ENCODE peak calls at places on chromosomes 13 and 19, in ten cellular contexts. One of them, this sample, is unnamed.

GRCh38 chr19:50777261-50777660 is 7.0 kb downstream of the GPR32 start:
- DNase-seq in PC-3: no peak
- DNase-seq in lower leg skin: no peak
- DNase-seq in bronchial epithelial cell: no peak
- DNase-seq in lower lobe of right lung: no peak
- DNase-seq in kidney: no peak
- DNase-seq in left lung: no peak
- DNase-seq in breast epithelium: no peak
- DNase-seq in GM12864: no peak
- DNase-seq in effector memory CD4-positive, alpha-beta T cell: no peak
- DNase-seq in this sample: no peak

GRCh38 chr19:51640371-51640770 is 6.3 kb downstream of the SIGLEC14 start:
- DNase-seq in PC-3: no peak
- DNase-seq in lower leg skin: no peak
- DNase-seq in bronchial epithelial cell: no peak
- DNase-seq in lower lobe of right lung: no peak
- DNase-seq in kidney: no peak
- DNase-seq in left lung: no peak
- DNase-seq in breast epithelium: no peak
- DNase-seq in GM12864: no peak
- DNase-seq in effector memory CD4-positive, alpha-beta T cell: no peak
- DNase-seq in this sample: no peak

GRCh38 chr13:114104626-114105350 is 27.6 kb downstream of the RASA3 start:
- DNase-seq in PC-3: no peak
- DNase-seq in lower leg skin: peak
- DNase-seq in bronchial epithelial cell: no peak
- DNase-seq in lower lobe of right lung: peak
- DNase-seq in kidney: peak
- DNase-seq in left lung: no peak
- DNase-seq in breast epithelium: peak
- DNase-seq in GM12864: no peak
- DNase-seq in effector memory CD4-positive, alpha-beta T cell: no peak
- DNase-seq in this sample: peak

GRCh38 chr13:78603240-78603947 is at the start of gene POU4F1:
- DNase-seq in PC-3: no peak
- DNase-seq in lower leg skin: no peak
- DNase-seq in bronchial epithelial cell: peak
- DNase-seq in lower lobe of right lung: peak
- DNase-seq in kidney: peak
- DNase-seq in left lung: peak
- DNase-seq in breast epithelium: no peak
- DNase-seq in GM12864: peak
- DNase-seq in effector memory CD4-positive, alpha-beta T cell: peak
- DNase-seq in this sample: no peak

GRCh38 chr19:7658219-7658686 is 10.6 kb upstream of the RETN start:
- DNase-seq in PC-3: no peak
- DNase-seq in lower leg skin: no peak
- DNase-seq in bronchial epithelial cell: no peak
- DNase-seq in lower lobe of right lung: no peak
- DNase-seq in kidney: no peak
- DNase-seq in left lung: no peak
- DNase-seq in breast epithelium: no peak
- DNase-seq in GM12864: peak
- DNase-seq in effector memory CD4-positive, alpha-beta T cell: no peak
- DNase-seq in this sample: no peak

GRCh38 chr19:48393559-48394330 is at the start of gene GRIN2D:
- DNase-seq in PC-3: peak
- DNase-seq in lower leg skin: no peak
- DNase-seq in bronchial epithelial cell: no peak
- DNase-seq in lower lobe of right lung: no peak
- DNase-seq in kidney: no peak
- DNase-seq in left lung: peak
- DNase-seq in breast epithelium: no peak
- DNase-seq in GM12864: no peak
- DNase-seq in effector memory CD4-positive, alpha-beta T cell: no peak
- DNase-seq in this sample: no peak

GRCh38 chr19:19637523-19638251 is 5.8 kb downstream of the GMIP start:
- DNase-seq in PC-3: no peak
- DNase-seq in lower leg skin: no peak
- DNase-seq in bronchial epithelial cell: no peak
- DNase-seq in lower lobe of right lung: no peak
- DNase-seq in kidney: peak
- DNase-seq in left lung: peak
- DNase-seq in breast epithelium: no peak
- DNase-seq in GM12864: no peak
- DNase-seq in effector memory CD4-positive, alpha-beta T cell: no peak
- DNase-seq in this sample: no peak

GRCh38 chr19:45733160-45733810 is at the start of gene MEIOSIN:
- DNase-seq in PC-3: no peak
- DNase-seq in lower leg skin: no peak
- DNase-seq in bronchial epithelial cell: no peak
- DNase-seq in lower lobe of right lung: peak
- DNase-seq in kidney: no peak
- DNase-seq in left lung: peak
- DNase-seq in breast epithelium: no peak
- DNase-seq in GM12864: no peak
- DNase-seq in effector memory CD4-positive, alpha-beta T cell: no peak
- DNase-seq in this sample: no peak

GRCh38 chr13:43261018-43261417 is 237.6 kb downstream of the DNAJC15 start:
- DNase-seq in PC-3: peak
- DNase-seq in lower leg skin: no peak
- DNase-seq in bronchial epithelial cell: peak
- DNase-seq in lower lobe of right lung: no peak
- DNase-seq in kidney: no peak
- DNase-seq in left lung: no peak
- DNase-seq in breast epithelium: no peak
- DNase-seq in GM12864: no peak
- DNase-seq in effector memory CD4-positive, alpha-beta T cell: no peak
- DNase-seq in this sample: no peak

GRCh38 chr19:51131780-51132680 is 7.3 kb downstream of the SIGLEC9 start:
- DNase-seq in PC-3: no peak
- DNase-seq in lower leg skin: no peak
- DNase-seq in bronchial epithelial cell: no peak
- DNase-seq in lower lobe of right lung: peak
- DNase-seq in kidney: no peak
- DNase-seq in left lung: no peak
- DNase-seq in breast epithelium: no peak
- DNase-seq in GM12864: no peak
- DNase-seq in effector memory CD4-positive, alpha-beta T cell: no peak
- DNase-seq in this sample: peak

GRCh38 chr19:1856698-1857603 is 6.4 kb downstream of the KLF16 start:
- DNase-seq in PC-3: peak
- DNase-seq in lower leg skin: peak
- DNase-seq in bronchial epithelial cell: peak
- DNase-seq in lower lobe of right lung: peak
- DNase-seq in kidney: peak
- DNase-seq in left lung: peak
- DNase-seq in breast epithelium: peak
- DNase-seq in GM12864: peak
- DNase-seq in effector memory CD4-positive, alpha-beta T cell: no peak
- DNase-seq in this sample: peak

GRCh38 chr19:1858412-1859081 is 4.8 kb downstream of the KLF16 start:
- DNase-seq in PC-3: no peak
- DNase-seq in lower leg skin: peak
- DNase-seq in bronchial epithelial cell: no peak
- DNase-seq in lower lobe of right lung: no peak
- DNase-seq in kidney: peak
- DNase-seq in left lung: no peak
- DNase-seq in breast epithelium: no peak
- DNase-seq in GM12864: no peak
- DNase-seq in effector memory CD4-positive, alpha-beta T cell: no peak
- DNase-seq in this sample: no peak

GRCh38 chr19:1859319-1859718 is 4.1 kb downstream of the KLF16 start:
- DNase-seq in PC-3: no peak
- DNase-seq in lower leg skin: no peak
- DNase-seq in bronchial epithelial cell: no peak
- DNase-seq in lower lobe of right lung: no peak
- DNase-seq in kidney: no peak
- DNase-seq in left lung: no peak
- DNase-seq in breast epithelium: no peak
- DNase-seq in GM12864: no peak
- DNase-seq in effector memory CD4-positive, alpha-beta T cell: no peak
- DNase-seq in this sample: no peak

GRCh38 chr19:1856345-1856697 is 7.1 kb downstream of the KLF16 start:
- DNase-seq in PC-3: no peak
- DNase-seq in lower leg skin: no peak
- DNase-seq in bronchial epithelial cell: no peak
- DNase-seq in lower lobe of right lung: no peak
- DNase-seq in kidney: no peak
- DNase-seq in left lung: no peak
- DNase-seq in breast epithelium: no peak
- DNase-seq in GM12864: no peak
- DNase-seq in effector memory CD4-positive, alpha-beta T cell: no peak
- DNase-seq in this sample: no peak

GRCh38 chr19:1857648-1858326 is 5.6 kb downstream of the KLF16 start:
- DNase-seq in PC-3: no peak
- DNase-seq in lower leg skin: peak
- DNase-seq in bronchial epithelial cell: no peak
- DNase-seq in lower lobe of right lung: peak
- DNase-seq in kidney: peak
- DNase-seq in left lung: no peak
- DNase-seq in breast epithelium: no peak
- DNase-seq in GM12864: no peak
- DNase-seq in effector memory CD4-positive, alpha-beta T cell: no peak
- DNase-seq in this sample: peak
- H3K4me3 ChIP-seq in PC-3: no peak
- H3K4me3 ChIP-seq in lower leg skin: no peak
- H3K4me3 ChIP-seq in bronchial epithelial cell: peak
- H3K4me3 ChIP-seq in lower lobe of right lung: peak
- H3K4me3 ChIP-seq in kidney: no peak
- H3K4me3 ChIP-seq in left lung: peak
- H3K4me3 ChIP-seq in breast epithelium: peak
- H3K4me3 ChIP-seq in GM12864: no peak
- H3K4me3 ChIP-seq in effector memory CD4-positive, alpha-beta T cell: no peak
- H3K4me3 ChIP-seq in this sample: peak

GRCh38 chr19:12838893-12839656 is 760 bp downstream of the MAST1 start:
- DNase-seq in PC-3: peak
- DNase-seq in lower leg skin: no peak
- DNase-seq in bronchial epithelial cell: no peak
- DNase-seq in lower lobe of right lung: no peak
- DNase-seq in kidney: no peak
- DNase-seq in left lung: no peak
- DNase-seq in breast epithelium: no peak
- DNase-seq in GM12864: no peak
- DNase-seq in effector memory CD4-positive, alpha-beta T cell: no peak
- DNase-seq in this sample: no peak

GRCh38 chr19:12838182-12838890 is at the start of gene MAST1:
- DNase-seq in PC-3: peak
- DNase-seq in lower leg skin: no peak
- DNase-seq in bronchial epithelial cell: no peak
- DNase-seq in lower lobe of right lung: peak
- DNase-seq in kidney: no peak
- DNase-seq in left lung: peak
- DNase-seq in breast epithelium: no peak
- DNase-seq in GM12864: no peak
- DNase-seq in effector memory CD4-positive, alpha-beta T cell: peak
- DNase-seq in this sample: no peak

GRCh38 chr19:12842511-12842910 is 4.2 kb downstream of the MAST1 start:
- DNase-seq in PC-3: no peak
- DNase-seq in lower leg skin: no peak
- DNase-seq in bronchial epithelial cell: no peak
- DNase-seq in lower lobe of right lung: no peak
- DNase-seq in kidney: no peak
- DNase-seq in left lung: no peak
- DNase-seq in breast epithelium: no peak
- DNase-seq in GM12864: no peak
- DNase-seq in effector memory CD4-positive, alpha-beta T cell: no peak
- DNase-seq in this sample: no peak

GRCh38 chr19:12841094-12841493 is 2.8 kb downstream of the MAST1 start:
- DNase-seq in PC-3: no peak
- DNase-seq in lower leg skin: no peak
- DNase-seq in bronchial epithelial cell: no peak
- DNase-seq in lower lobe of right lung: peak
- DNase-seq in kidney: no peak
- DNase-seq in left lung: no peak
- DNase-seq in breast epithelium: no peak
- DNase-seq in GM12864: no peak
- DNase-seq in effector memory CD4-positive, alpha-beta T cell: no peak
- DNase-seq in this sample: no peak

GRCh38 chr19:12840091-12841079 is 2.1 kb downstream of the MAST1 start:
- DNase-seq in PC-3: peak
- DNase-seq in lower leg skin: no peak
- DNase-seq in bronchial epithelial cell: peak
- DNase-seq in lower lobe of right lung: peak
- DNase-seq in kidney: peak
- DNase-seq in left lung: peak
- DNase-seq in breast epithelium: no peak
- DNase-seq in GM12864: no peak
- DNase-seq in effector memory CD4-positive, alpha-beta T cell: peak
- DNase-seq in this sample: no peak
- H3K4me3 ChIP-seq in PC-3: no peak
- H3K4me3 ChIP-seq in lower leg skin: peak
- H3K4me3 ChIP-seq in bronchial epithelial cell: peak
- H3K4me3 ChIP-seq in lower lobe of right lung: peak
- H3K4me3 ChIP-seq in kidney: no peak
- H3K4me3 ChIP-seq in left lung: peak
- H3K4me3 ChIP-seq in breast epithelium: no peak
- H3K4me3 ChIP-seq in GM12864: no peak
- H3K4me3 ChIP-seq in effector memory CD4-positive, alpha-beta T cell: no peak
- H3K4me3 ChIP-seq in this sample: no peak

GRCh38 chr13:40536443-40537113 is 129.9 kb downstream of the FOXO1 start:
- DNase-seq in PC-3: peak
- DNase-seq in lower leg skin: no peak
- DNase-seq in bronchial epithelial cell: peak
- DNase-seq in lower lobe of right lung: no peak
- DNase-seq in kidney: no peak
- DNase-seq in left lung: no peak
- DNase-seq in breast epithelium: peak
- DNase-seq in GM12864: no peak
- DNase-seq in effector memory CD4-positive, alpha-beta T cell: no peak
- DNase-seq in this sample: peak
- H3K4me3 ChIP-seq in PC-3: no peak
- H3K4me3 ChIP-seq in lower leg skin: no peak
- H3K4me3 ChIP-seq in bronchial epithelial cell: no peak
- H3K4me3 ChIP-seq in lower lobe of right lung: no peak
- H3K4me3 ChIP-seq in kidney: no peak
- H3K4me3 ChIP-seq in left lung: no peak
- H3K4me3 ChIP-seq in breast epithelium: no peak
- H3K4me3 ChIP-seq in GM12864: no peak
- H3K4me3 ChIP-seq in effector memory CD4-positive, alpha-beta T cell: no peak
- H3K4me3 ChIP-seq in this sample: no peak

DNA sequence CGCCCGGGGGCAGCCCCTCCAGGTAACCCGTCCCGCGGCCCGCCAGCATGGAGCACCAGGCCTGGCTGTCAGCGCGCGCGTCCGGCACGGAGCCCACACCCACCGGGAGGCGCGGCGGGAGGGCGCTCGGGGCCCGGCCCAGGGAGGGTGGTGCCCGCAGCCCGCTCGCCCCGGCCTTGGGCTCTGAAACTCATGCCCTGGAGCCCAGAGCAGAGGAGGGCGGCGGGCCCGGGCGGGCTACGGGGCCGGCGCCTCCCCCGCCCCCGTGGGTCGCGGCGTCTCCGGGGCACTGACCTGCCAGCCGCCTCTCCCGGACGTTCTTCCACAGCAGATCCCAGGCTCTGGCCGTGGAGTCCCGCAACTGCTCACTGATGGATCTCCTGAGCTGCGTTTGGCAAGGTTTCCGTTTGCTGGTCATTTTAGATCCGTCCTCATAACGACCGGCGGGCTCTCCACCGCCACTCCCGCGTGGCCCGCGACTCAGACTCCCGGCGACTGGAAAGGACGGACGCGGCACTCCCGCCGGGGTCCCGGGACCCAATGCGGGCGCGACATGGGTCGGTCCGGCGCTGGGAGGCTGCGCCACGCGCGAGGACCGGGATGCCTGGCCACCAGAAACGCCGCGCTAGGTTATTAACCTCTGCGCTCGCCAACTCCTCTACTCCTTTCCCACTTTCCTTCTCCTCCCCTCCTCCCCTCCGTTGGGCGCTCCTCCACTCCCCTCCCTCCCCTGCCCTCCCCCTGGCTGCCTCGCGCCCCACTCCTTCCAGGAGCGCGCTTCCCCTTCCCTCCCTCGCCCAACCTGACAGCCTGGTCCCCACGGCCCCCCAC is 64.7 kb upstream of the STARD13 start:
- DNase-seq in PC-3: peak
- DNase-seq in lower leg skin: peak
- DNase-seq in bronchial epithelial cell: no peak
- DNase-seq in lower lobe of right lung: peak
- DNase-seq in kidney: peak
- DNase-seq in left lung: peak
- DNase-seq in breast epithelium: peak
- DNase-seq in GM12864: no peak
- DNase-seq in effector memory CD4-positive, alpha-beta T cell: no peak
- DNase-seq in this sample: peak
- H3K4me3 ChIP-seq in PC-3: peak
- H3K4me3 ChIP-seq in lower leg skin: peak
- H3K4me3 ChIP-seq in bronchial epithelial cell: peak
- H3K4me3 ChIP-seq in lower lobe of right lung: peak
- H3K4me3 ChIP-seq in kidney: peak
- H3K4me3 ChIP-seq in left lung: peak
- H3K4me3 ChIP-seq in breast epithelium: peak
- H3K4me3 ChIP-seq in GM12864: no peak
- H3K4me3 ChIP-seq in effector memory CD4-positive, alpha-beta T cell: no peak
- H3K4me3 ChIP-seq in this sample: peak